ENCODE peak calls at places on chromosomes 4 and X, in nine cellular contexts. One of them, this sample, is unnamed.

GRCh38 chr4:77201343-77201742 is 44.3 kb downstream of the CCNG2 start:
- DNase-seq in stimulated activated CD4-positive, alpha-beta T cell treated with anti-CD3 and anti-CD28 coated beads, Interleukin-2, amount 100 ng/mL, for 48 hours: no peak
- DNase-seq in activated CD4-positive, alpha-beta T cell treated with anti-CD3 and anti-CD28 coated beads for 4 hours: no peak
- DNase-seq in AG04450: no peak
- DNase-seq in neural progenitor cell: no peak
- DNase-seq in upper lobe of right lung: no peak
- DNase-seq in neuronal stem cell: no peak
- DNase-seq in SW480: no peak
- DNase-seq in activated CD4-positive, CD25-positive, alpha-beta regulatory T cell: no peak
- DNase-seq in this sample: no peak

GRCh38 chrX:135421537-135421931 is 210 bp upstream of the SMIM10L2A start:
- DNase-seq in stimulated activated CD4-positive, alpha-beta T cell treated with anti-CD3 and anti-CD28 coated beads, Interleukin-2, amount 100 ng/mL, for 48 hours: peak
- DNase-seq in activated CD4-positive, alpha-beta T cell treated with anti-CD3 and anti-CD28 coated beads for 4 hours: peak
- DNase-seq in AG04450: peak
- DNase-seq in neural progenitor cell: peak
- DNase-seq in upper lobe of right lung: peak
- DNase-seq in neuronal stem cell: peak
- DNase-seq in SW480: peak
- DNase-seq in activated CD4-positive, CD25-positive, alpha-beta regulatory T cell: peak
- DNase-seq in this sample: peak

GRCh38 chrX:139483721-139484120 is 46.8 kb upstream of the F9 start:
- DNase-seq in stimulated activated CD4-positive, alpha-beta T cell treated with anti-CD3 and anti-CD28 coated beads, Interleukin-2, amount 100 ng/mL, for 48 hours: no peak
- DNase-seq in activated CD4-positive, alpha-beta T cell treated with anti-CD3 and anti-CD28 coated beads for 4 hours: no peak
- DNase-seq in AG04450: no peak
- DNase-seq in neural progenitor cell: no peak
- DNase-seq in upper lobe of right lung: no peak
- DNase-seq in neuronal stem cell: no peak
- DNase-seq in SW480: no peak
- DNase-seq in activated CD4-positive, CD25-positive, alpha-beta regulatory T cell: no peak
- DNase-seq in this sample: no peak

GRCh38 chrX:136671006-136671610 is 23.1 kb downstream of the CD40LG start:
- DNase-seq in stimulated activated CD4-positive, alpha-beta T cell treated with anti-CD3 and anti-CD28 coated beads, Interleukin-2, amount 100 ng/mL, for 48 hours: no peak
- DNase-seq in activated CD4-positive, alpha-beta T cell treated with anti-CD3 and anti-CD28 coated beads for 4 hours: no peak
- DNase-seq in AG04450: no peak
- DNase-seq in neural progenitor cell: no peak
- DNase-seq in upper lobe of right lung: no peak
- DNase-seq in neuronal stem cell: no peak
- DNase-seq in SW480: no peak
- DNase-seq in activated CD4-positive, CD25-positive, alpha-beta regulatory T cell: no peak
- DNase-seq in this sample: no peak

GRCh38 chrX:22366166-22366702 is 93.5 kb downstream of the CBLL2 start:
- DNase-seq in stimulated activated CD4-positive, alpha-beta T cell treated with anti-CD3 and anti-CD28 coated beads, Interleukin-2, amount 100 ng/mL, for 48 hours: no peak
- DNase-seq in activated CD4-positive, alpha-beta T cell treated with anti-CD3 and anti-CD28 coated beads for 4 hours: no peak
- DNase-seq in AG04450: no peak
- DNase-seq in neural progenitor cell: no peak
- DNase-seq in upper lobe of right lung: no peak
- DNase-seq in neuronal stem cell: no peak
- DNase-seq in SW480: no peak
- DNase-seq in activated CD4-positive, CD25-positive, alpha-beta regulatory T cell: no peak
- DNase-seq in this sample: no peak

GRCh38 chrX:30674799-30675198 is 21.6 kb downstream of the GK start:
- DNase-seq in stimulated activated CD4-positive, alpha-beta T cell treated with anti-CD3 and anti-CD28 coated beads, Interleukin-2, amount 100 ng/mL, for 48 hours: no peak
- DNase-seq in activated CD4-positive, alpha-beta T cell treated with anti-CD3 and anti-CD28 coated beads for 4 hours: no peak
- DNase-seq in AG04450: no peak
- DNase-seq in neural progenitor cell: no peak
- DNase-seq in upper lobe of right lung: no peak
- DNase-seq in neuronal stem cell: no peak
- DNase-seq in SW480: no peak
- DNase-seq in activated CD4-positive, CD25-positive, alpha-beta regulatory T cell: no peak
- DNase-seq in this sample: no peak

GRCh38 chr4:173529505-173530325 is at the start of gene HAND2:
- DNase-seq in stimulated activated CD4-positive, alpha-beta T cell treated with anti-CD3 and anti-CD28 coated beads, Interleukin-2, amount 100 ng/mL, for 48 hours: no peak
- DNase-seq in activated CD4-positive, alpha-beta T cell treated with anti-CD3 and anti-CD28 coated beads for 4 hours: no peak
- DNase-seq in AG04450: no peak
- DNase-seq in neural progenitor cell: peak
- DNase-seq in upper lobe of right lung: no peak
- DNase-seq in neuronal stem cell: peak
- DNase-seq in SW480: no peak
- DNase-seq in activated CD4-positive, CD25-positive, alpha-beta regulatory T cell: no peak
- DNase-seq in this sample: peak

GRCh38 chr4:165512464-165512863 is 133.7 kb downstream of the CPE start:
- DNase-seq in stimulated activated CD4-positive, alpha-beta T cell treated with anti-CD3 and anti-CD28 coated beads, Interleukin-2, amount 100 ng/mL, for 48 hours: no peak
- DNase-seq in activated CD4-positive, alpha-beta T cell treated with anti-CD3 and anti-CD28 coated beads for 4 hours: no peak
- DNase-seq in AG04450: no peak
- DNase-seq in neural progenitor cell: no peak
- DNase-seq in upper lobe of right lung: no peak
- DNase-seq in neuronal stem cell: no peak
- DNase-seq in SW480: no peak
- DNase-seq in activated CD4-positive, CD25-positive, alpha-beta regulatory T cell: no peak
- DNase-seq in this sample: no peak

GRCh38 chr4:24595662-24596061 is 11.3 kb upstream of the DHX15 start:
- DNase-seq in stimulated activated CD4-positive, alpha-beta T cell treated with anti-CD3 and anti-CD28 coated beads, Interleukin-2, amount 100 ng/mL, for 48 hours: no peak
- DNase-seq in activated CD4-positive, alpha-beta T cell treated with anti-CD3 and anti-CD28 coated beads for 4 hours: no peak
- DNase-seq in AG04450: no peak
- DNase-seq in neural progenitor cell: no peak
- DNase-seq in upper lobe of right lung: no peak
- DNase-seq in neuronal stem cell: no peak
- DNase-seq in SW480: no peak
- DNase-seq in activated CD4-positive, CD25-positive, alpha-beta regulatory T cell: no peak
- DNase-seq in this sample: no peak

GRCh38 chr4:128186623-128187022 is 101.0 kb downstream of the PGRMC2 start:
- DNase-seq in stimulated activated CD4-positive, alpha-beta T cell treated with anti-CD3 and anti-CD28 coated beads, Interleukin-2, amount 100 ng/mL, for 48 hours: no peak
- DNase-seq in activated CD4-positive, alpha-beta T cell treated with anti-CD3 and anti-CD28 coated beads for 4 hours: no peak
- DNase-seq in AG04450: no peak
- DNase-seq in neural progenitor cell: no peak
- DNase-seq in upper lobe of right lung: no peak
- DNase-seq in neuronal stem cell: no peak
- DNase-seq in SW480: no peak
- DNase-seq in activated CD4-positive, CD25-positive, alpha-beta regulatory T cell: no peak
- DNase-seq in this sample: no peak

GRCh38 chrX:115894087-115894486 is 276.5 kb upstream of the AGTR2 start:
- DNase-seq in stimulated activated CD4-positive, alpha-beta T cell treated with anti-CD3 and anti-CD28 coated beads, Interleukin-2, amount 100 ng/mL, for 48 hours: no peak
- DNase-seq in activated CD4-positive, alpha-beta T cell treated with anti-CD3 and anti-CD28 coated beads for 4 hours: no peak
- DNase-seq in AG04450: no peak
- DNase-seq in neural progenitor cell: peak
- DNase-seq in upper lobe of right lung: no peak
- DNase-seq in neuronal stem cell: no peak
- DNase-seq in SW480: peak
- DNase-seq in activated CD4-positive, CD25-positive, alpha-beta regulatory T cell: no peak
- DNase-seq in this sample: no peak

GRCh38 chr4:8267077-8267476 is 2.5 kb upstream of the HTRA3 start:
- DNase-seq in stimulated activated CD4-positive, alpha-beta T cell treated with anti-CD3 and anti-CD28 coated beads, Interleukin-2, amount 100 ng/mL, for 48 hours: peak
- DNase-seq in activated CD4-positive, alpha-beta T cell treated with anti-CD3 and anti-CD28 coated beads for 4 hours: no peak
- DNase-seq in AG04450: no peak
- DNase-seq in neural progenitor cell: peak
- DNase-seq in upper lobe of right lung: peak
- DNase-seq in neuronal stem cell: peak
- DNase-seq in SW480: peak
- DNase-seq in activated CD4-positive, CD25-positive, alpha-beta regulatory T cell: no peak
- DNase-seq in this sample: no peak

GRCh38 chr4:73037057-73037456 is 32.5 kb downstream of the COX18 start:
- DNase-seq in stimulated activated CD4-positive, alpha-beta T cell treated with anti-CD3 and anti-CD28 coated beads, Interleukin-2, amount 100 ng/mL, for 48 hours: no peak
- DNase-seq in activated CD4-positive, alpha-beta T cell treated with anti-CD3 and anti-CD28 coated beads for 4 hours: no peak
- DNase-seq in AG04450: no peak
- DNase-seq in neural progenitor cell: no peak
- DNase-seq in upper lobe of right lung: no peak
- DNase-seq in neuronal stem cell: no peak
- DNase-seq in SW480: no peak
- DNase-seq in activated CD4-positive, CD25-positive, alpha-beta regulatory T cell: no peak
- DNase-seq in this sample: no peak

GRCh38 chr4:155582971-155583437 is 83.6 kb upstream of the GUCY1A1 start:
- DNase-seq in stimulated activated CD4-positive, alpha-beta T cell treated with anti-CD3 and anti-CD28 coated beads, Interleukin-2, amount 100 ng/mL, for 48 hours: no peak
- DNase-seq in activated CD4-positive, alpha-beta T cell treated with anti-CD3 and anti-CD28 coated beads for 4 hours: no peak
- DNase-seq in AG04450: peak
- DNase-seq in neural progenitor cell: no peak
- DNase-seq in upper lobe of right lung: no peak
- DNase-seq in neuronal stem cell: no peak
- DNase-seq in SW480: no peak
- DNase-seq in activated CD4-positive, CD25-positive, alpha-beta regulatory T cell: no peak
- DNase-seq in this sample: no peak

GRCh38 chr4:140943486-140943885 is 187.3 kb upstream of the TBC1D9 start:
- DNase-seq in stimulated activated CD4-positive, alpha-beta T cell treated with anti-CD3 and anti-CD28 coated beads, Interleukin-2, amount 100 ng/mL, for 48 hours: no peak
- DNase-seq in activated CD4-positive, alpha-beta T cell treated with anti-CD3 and anti-CD28 coated beads for 4 hours: no peak
- DNase-seq in AG04450: no peak
- DNase-seq in neural progenitor cell: no peak
- DNase-seq in upper lobe of right lung: no peak
- DNase-seq in neuronal stem cell: no peak
- DNase-seq in SW480: no peak
- DNase-seq in activated CD4-positive, CD25-positive, alpha-beta regulatory T cell: no peak
- DNase-seq in this sample: no peak